ENCODE peak calls at places on chromosomes 4 and X, in nine cellular contexts. One of them, this sample, is unnamed. For H3K9me3, the result is how much of the 10 kb centered on the place peaks cover.

GRCh38 chrX:104255465-104255864 is 732 bp upstream of the ESX1 start:
- DNase-seq in fibroblast of lung: no peak
- DNase-seq in tibial artery: no peak
- DNase-seq in OCI-LY7: no peak
- DNase-seq in adipocyte: no peak
- DNase-seq in IMR-90: no peak
- DNase-seq in CD8-positive, alpha-beta memory T cell: no peak
- DNase-seq in cardiac muscle cell: no peak
- DNase-seq in Panc1: no peak
- DNase-seq in this sample: no peak

GRCh38 chr4:2825740-2826139 is 17.9 kb upstream of the ADD1 start:
- DNase-seq in fibroblast of lung: no peak
- DNase-seq in tibial artery: peak
- DNase-seq in OCI-LY7: no peak
- DNase-seq in adipocyte: no peak
- DNase-seq in IMR-90: no peak
- DNase-seq in CD8-positive, alpha-beta memory T cell: no peak
- DNase-seq in cardiac muscle cell: no peak
- DNase-seq in Panc1: no peak
- DNase-seq in this sample: no peak

GRCh38 chr4:112213091-112213490 is 18.5 kb upstream of the AP1AR start:
- DNase-seq in fibroblast of lung: no peak
- DNase-seq in tibial artery: no peak
- DNase-seq in OCI-LY7: peak
- DNase-seq in adipocyte: no peak
- DNase-seq in IMR-90: no peak
- DNase-seq in CD8-positive, alpha-beta memory T cell: no peak
- DNase-seq in cardiac muscle cell: no peak
- DNase-seq in Panc1: no peak
- DNase-seq in this sample: no peak

GRCh38 chr4:37890501-37891220 is at the start of gene TBC1D1:
- DNase-seq in fibroblast of lung: no peak
- DNase-seq in tibial artery: peak
- DNase-seq in OCI-LY7: peak
- DNase-seq in adipocyte: peak
- DNase-seq in IMR-90: no peak
- DNase-seq in CD8-positive, alpha-beta memory T cell: peak
- DNase-seq in cardiac muscle cell: peak
- DNase-seq in Panc1: no peak
- DNase-seq in this sample: peak

GRCh38 chr4:56752985-56753384 is 68.5 kb downstream of the SPINK2 start:
- DNase-seq in fibroblast of lung: no peak
- DNase-seq in tibial artery: no peak
- DNase-seq in OCI-LY7: no peak
- DNase-seq in adipocyte: no peak
- DNase-seq in IMR-90: no peak
- DNase-seq in CD8-positive, alpha-beta memory T cell: no peak
- DNase-seq in cardiac muscle cell: no peak
- DNase-seq in Panc1: no peak
- DNase-seq in this sample: no peak

GRCh38 chr4:73816814-73817213 is 19.7 kb upstream of the CXCL6 start:
- DNase-seq in fibroblast of lung: peak
- DNase-seq in tibial artery: no peak
- DNase-seq in OCI-LY7: no peak
- DNase-seq in adipocyte: peak
- DNase-seq in IMR-90: peak
- DNase-seq in CD8-positive, alpha-beta memory T cell: no peak
- DNase-seq in cardiac muscle cell: no peak
- DNase-seq in Panc1: no peak
- DNase-seq in this sample: peak

GRCh38 chr4:8494983-8495548 is 54.5 kb downstream of the TRMT44 start:
- DNase-seq in fibroblast of lung: no peak
- DNase-seq in tibial artery: no peak
- DNase-seq in OCI-LY7: no peak
- DNase-seq in adipocyte: no peak
- DNase-seq in IMR-90: no peak
- DNase-seq in CD8-positive, alpha-beta memory T cell: no peak
- DNase-seq in cardiac muscle cell: no peak
- DNase-seq in Panc1: no peak
- DNase-seq in this sample: no peak

GRCh38 chr4:182246401-182247205 is 3.4 kb downstream of the TENM3 start:
- DNase-seq in fibroblast of lung: peak
- DNase-seq in tibial artery: no peak
- DNase-seq in OCI-LY7: no peak
- DNase-seq in adipocyte: no peak
- DNase-seq in IMR-90: peak
- DNase-seq in CD8-positive, alpha-beta memory T cell: no peak
- DNase-seq in cardiac muscle cell: peak
- DNase-seq in Panc1: no peak
- DNase-seq in this sample: no peak

GRCh38 chr4:140047781-140048180 is 106.2 kb downstream of the MAML3 start:
- DNase-seq in fibroblast of lung: no peak
- DNase-seq in tibial artery: no peak
- DNase-seq in OCI-LY7: no peak
- DNase-seq in adipocyte: no peak
- DNase-seq in IMR-90: no peak
- DNase-seq in CD8-positive, alpha-beta memory T cell: no peak
- DNase-seq in cardiac muscle cell: no peak
- DNase-seq in Panc1: no peak
- DNase-seq in this sample: no peak

GRCh38 chr4:148289740-148290139 is 152.5 kb downstream of the NR3C2 start:
- DNase-seq in fibroblast of lung: no peak
- DNase-seq in tibial artery: no peak
- DNase-seq in OCI-LY7: no peak
- DNase-seq in adipocyte: no peak
- DNase-seq in IMR-90: no peak
- DNase-seq in CD8-positive, alpha-beta memory T cell: no peak
- DNase-seq in cardiac muscle cell: no peak
- DNase-seq in Panc1: no peak
- DNase-seq in this sample: no peak

GRCh38 chr4:178316211-178316610 is 874.0 kb upstream of the AGA start:
- DNase-seq in fibroblast of lung: no peak
- DNase-seq in tibial artery: no peak
- DNase-seq in OCI-LY7: no peak
- DNase-seq in adipocyte: no peak
- DNase-seq in IMR-90: no peak
- DNase-seq in CD8-positive, alpha-beta memory T cell: no peak
- DNase-seq in cardiac muscle cell: no peak
- DNase-seq in Panc1: no peak
- DNase-seq in this sample: no peak

GRCh38 chrX:134718329-134719317 is 60.4 kb upstream of the PLAC1 start:
- DNase-seq in fibroblast of lung: peak
- DNase-seq in tibial artery: no peak
- DNase-seq in OCI-LY7: peak
- DNase-seq in adipocyte: peak
- DNase-seq in IMR-90: peak
- DNase-seq in CD8-positive, alpha-beta memory T cell: no peak
- DNase-seq in cardiac muscle cell: no peak
- DNase-seq in Panc1: peak
- DNase-seq in this sample: peak

GRCh38 chr4:38669233-38669632 is 5.2 kb downstream of the KLF3 start:
- DNase-seq in fibroblast of lung: no peak
- DNase-seq in tibial artery: no peak
- DNase-seq in OCI-LY7: no peak
- DNase-seq in adipocyte: no peak
- DNase-seq in IMR-90: no peak
- DNase-seq in CD8-positive, alpha-beta memory T cell: no peak
- DNase-seq in cardiac muscle cell: no peak
- DNase-seq in Panc1: no peak
- DNase-seq in this sample: no peak

GRCh38 chr4:185833055-185833598 is 21.1 kb upstream of the SORBS2 start:
- DNase-seq in fibroblast of lung: no peak
- DNase-seq in tibial artery: no peak
- DNase-seq in OCI-LY7: no peak
- DNase-seq in adipocyte: no peak
- DNase-seq in IMR-90: peak
- DNase-seq in CD8-positive, alpha-beta memory T cell: no peak
- DNase-seq in cardiac muscle cell: no peak
- DNase-seq in Panc1: no peak
- DNase-seq in this sample: peak

GRCh38 chr4:185834088-185834487 is 22.1 kb upstream of the SORBS2 start:
- DNase-seq in fibroblast of lung: no peak
- DNase-seq in tibial artery: no peak
- DNase-seq in OCI-LY7: no peak
- DNase-seq in adipocyte: no peak
- DNase-seq in IMR-90: no peak
- DNase-seq in CD8-positive, alpha-beta memory T cell: no peak
- DNase-seq in cardiac muscle cell: no peak
- DNase-seq in Panc1: no peak
- DNase-seq in this sample: no peak

GRCh38 chr4:185831125-185831815 is 19.3 kb upstream of the SORBS2 start:
- DNase-seq in fibroblast of lung: no peak
- DNase-seq in tibial artery: no peak
- DNase-seq in OCI-LY7: no peak
- DNase-seq in adipocyte: no peak
- DNase-seq in IMR-90: no peak
- DNase-seq in CD8-positive, alpha-beta memory T cell: no peak
- DNase-seq in cardiac muscle cell: peak
- DNase-seq in Panc1: no peak
- DNase-seq in this sample: no peak

GRCh38 chr4:185826381-185826780 is 14.4 kb upstream of the SORBS2 start:
- DNase-seq in fibroblast of lung: no peak
- DNase-seq in tibial artery: no peak
- DNase-seq in OCI-LY7: no peak
- DNase-seq in adipocyte: no peak
- DNase-seq in IMR-90: no peak
- DNase-seq in CD8-positive, alpha-beta memory T cell: no peak
- DNase-seq in cardiac muscle cell: no peak
- DNase-seq in Panc1: no peak
- DNase-seq in this sample: no peak

GRCh38 chr4:185830263-185830994 is 18.4 kb upstream of the SORBS2 start:
- DNase-seq in fibroblast of lung: no peak
- DNase-seq in tibial artery: no peak
- DNase-seq in OCI-LY7: no peak
- DNase-seq in adipocyte: no peak
- DNase-seq in IMR-90: no peak
- DNase-seq in CD8-positive, alpha-beta memory T cell: no peak
- DNase-seq in cardiac muscle cell: no peak
- DNase-seq in Panc1: no peak
- DNase-seq in this sample: no peak
- H3K9me3 ChIP-seq in fibroblast of lung: under half
- H3K9me3 ChIP-seq in tibial artery: under half
- H3K9me3 ChIP-seq in OCI-LY7: under half
- H3K9me3 ChIP-seq in adipocyte: under half
- H3K9me3 ChIP-seq in IMR-90: under half
- H3K9me3 ChIP-seq in CD8-positive, alpha-beta memory T cell: under half
- H3K9me3 ChIP-seq in cardiac muscle cell: under half
- H3K9me3 ChIP-seq in Panc1: under half
- H3K9me3 ChIP-seq in this sample: under half

GRCh38 chr4:445410-445809 is 53.5 kb downstream of the ZNF721 start:
- DNase-seq in fibroblast of lung: no peak
- DNase-seq in tibial artery: no peak
- DNase-seq in OCI-LY7: no peak
- DNase-seq in adipocyte: no peak
- DNase-seq in IMR-90: no peak
- DNase-seq in CD8-positive, alpha-beta memory T cell: no peak
- DNase-seq in cardiac muscle cell: no peak
- DNase-seq in Panc1: no peak
- DNase-seq in this sample: no peak
- H3K9me3 ChIP-seq in fibroblast of lung: under half
- H3K9me3 ChIP-seq in tibial artery: under half
- H3K9me3 ChIP-seq in OCI-LY7: half or more
- H3K9me3 ChIP-seq in adipocyte: half or more
- H3K9me3 ChIP-seq in IMR-90: half or more
- H3K9me3 ChIP-seq in CD8-positive, alpha-beta memory T cell: half or more
- H3K9me3 ChIP-seq in cardiac muscle cell: under half
- H3K9me3 ChIP-seq in Panc1: half or more
- H3K9me3 ChIP-seq in this sample: half or more

DNA sequence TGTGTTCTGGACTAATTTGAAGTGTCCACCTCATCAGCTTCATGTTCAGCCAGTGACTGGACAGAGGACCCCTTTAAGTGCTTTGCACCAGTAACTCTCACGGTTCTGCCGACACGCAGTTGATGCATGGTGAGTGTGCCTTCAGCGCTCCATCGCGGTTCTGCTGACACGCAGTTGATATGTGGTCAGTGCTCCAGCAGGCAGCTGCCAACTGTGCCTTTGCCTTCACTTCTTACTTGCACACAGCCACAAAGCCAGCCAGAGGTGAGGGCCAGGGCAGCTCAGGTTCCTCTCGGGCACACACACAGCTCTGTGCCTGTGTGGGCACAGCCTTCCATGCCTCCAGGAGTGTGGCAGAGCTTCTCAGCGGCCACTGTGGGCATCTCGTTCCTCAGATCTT is 12.4 kb downstream of the NKX1-1 start:
- DNase-seq in fibroblast of lung: no peak
- DNase-seq in tibial artery: no peak
- DNase-seq in OCI-LY7: no peak
- DNase-seq in adipocyte: no peak
- DNase-seq in IMR-90: no peak
- DNase-seq in CD8-positive, alpha-beta memory T cell: no peak
- DNase-seq in cardiac muscle cell: no peak
- DNase-seq in Panc1: no peak
- DNase-seq in this sample: no peak
- H3K9me3 ChIP-seq in fibroblast of lung: under half
- H3K9me3 ChIP-seq in tibial artery: under half
- H3K9me3 ChIP-seq in OCI-LY7: under half
- H3K9me3 ChIP-seq in adipocyte: under half
- H3K9me3 ChIP-seq in IMR-90: under half
- H3K9me3 ChIP-seq in CD8-positive, alpha-beta memory T cell: under half
- H3K9me3 ChIP-seq in cardiac muscle cell: under half
- H3K9me3 ChIP-seq in Panc1: under half
- H3K9me3 ChIP-seq in this sample: under half

GRCh38 chrX:500481-501010 is 113.8 kb upstream of the PPP2R3B start:
- DNase-seq in fibroblast of lung: no peak
- DNase-seq in tibial artery: no peak
- DNase-seq in OCI-LY7: no peak
- DNase-seq in adipocyte: no peak
- DNase-seq in IMR-90: no peak
- DNase-seq in CD8-positive, alpha-beta memory T cell: no peak
- DNase-seq in cardiac muscle cell: no peak
- DNase-seq in Panc1: no peak
- DNase-seq in this sample: no peak
- H3K9me3 ChIP-seq in fibroblast of lung: under half
- H3K9me3 ChIP-seq in tibial artery: under half
- H3K9me3 ChIP-seq in OCI-LY7: under half
- H3K9me3 ChIP-seq in adipocyte: under half
- H3K9me3 ChIP-seq in IMR-90: under half
- H3K9me3 ChIP-seq in CD8-positive, alpha-beta memory T cell: under half
- H3K9me3 ChIP-seq in cardiac muscle cell: under half
- H3K9me3 ChIP-seq in Panc1: under half
- H3K9me3 ChIP-seq in this sample: under half

GRCh38 chr4:58111818-58112217 is 1001.6 kb upstream of the IGFBP7 start:
- DNase-seq in fibroblast of lung: no peak
- DNase-seq in tibial artery: no peak
- DNase-seq in OCI-LY7: no peak
- DNase-seq in adipocyte: no peak
- DNase-seq in IMR-90: no peak
- DNase-seq in CD8-positive, alpha-beta memory T cell: no peak
- DNase-seq in cardiac muscle cell: no peak
- DNase-seq in Panc1: no peak
- DNase-seq in this sample: no peak
- H3K9me3 ChIP-seq in fibroblast of lung: under half
- H3K9me3 ChIP-seq in tibial artery: under half
- H3K9me3 ChIP-seq in OCI-LY7: under half
- H3K9me3 ChIP-seq in adipocyte: under half
- H3K9me3 ChIP-seq in IMR-90: under half
- H3K9me3 ChIP-seq in CD8-positive, alpha-beta memory T cell: under half
- H3K9me3 ChIP-seq in cardiac muscle cell: under half
- H3K9me3 ChIP-seq in Panc1: under half
- H3K9me3 ChIP-seq in this sample: under half

GRCh38 chrX:790780-791360 is 160.3 kb downstream of the SHOX start:
- DNase-seq in fibroblast of lung: no peak
- DNase-seq in tibial artery: no peak
- DNase-seq in OCI-LY7: no peak
- DNase-seq in adipocyte: no peak
- DNase-seq in IMR-90: no peak
- DNase-seq in CD8-positive, alpha-beta memory T cell: no peak
- DNase-seq in cardiac muscle cell: no peak
- DNase-seq in Panc1: no peak
- DNase-seq in this sample: no peak
- H3K9me3 ChIP-seq in fibroblast of lung: under half
- H3K9me3 ChIP-seq in tibial artery: under half
- H3K9me3 ChIP-seq in OCI-LY7: under half
- H3K9me3 ChIP-seq in adipocyte: under half
- H3K9me3 ChIP-seq in IMR-90: under half
- H3K9me3 ChIP-seq in CD8-positive, alpha-beta memory T cell: under half
- H3K9me3 ChIP-seq in cardiac muscle cell: under half
- H3K9me3 ChIP-seq in Panc1: under half
- H3K9me3 ChIP-seq in this sample: under half

This sample was measured in SJCRH30.